ENCODE peak calls at places on chromosome 7, in four cellular contexts. One of them, this sample, is unnamed.

GRCh38 chr7:29866490-29866930 is 60.2 kb downstream of the WIPF3 start:
- DNase-seq in endodermal cell: no peak
- DNase-seq in heart right ventricle: peak; percentile 40
- DNase-seq in brain microvascular endothelial cell: peak; percentile 39
- DNase-seq in this sample: no peak

GRCh38 chr7:6123843-6124242 is 92.7 kb downstream of the ANKRD61 start:
- DNase-seq in brain microvascular endothelial cell: no peak
- DNase-seq in endodermal cell: no peak
- DNase-seq in heart right ventricle: no peak
- DNase-seq in this sample: no peak

GRCh38 chr7:34158311-34158710 is 253.0 kb downstream of the BMPER start:
- DNase-seq in endodermal cell: no peak
- DNase-seq in brain microvascular endothelial cell: no peak
- DNase-seq in heart right ventricle: peak; percentile 15
- DNase-seq in this sample: no peak

GRCh38 chr7:101804642-101805401 is 12.6 kb upstream of the CUX1 start:
- DNase-seq in endodermal cell: peak; percentile 92
- DNase-seq in heart right ventricle: no peak
- DNase-seq in brain microvascular endothelial cell: no peak
- DNase-seq in this sample: no peak

GRCh38 chr7:68122806-68123205 is 1126.2 kb downstream of the TYW1 start:
- DNase-seq in endodermal cell: no peak
- DNase-seq in heart right ventricle: no peak
- DNase-seq in brain microvascular endothelial cell: no peak
- DNase-seq in this sample: no peak

GRCh38 chr7:140506788-140507464 is 27.6 kb upstream of the MKRN1 start:
- DNase-seq in heart right ventricle: peak; percentile 38
- DNase-seq in endodermal cell: peak; percentile 84
- DNase-seq in brain microvascular endothelial cell: peak; percentile 63
- DNase-seq in this sample: peak; percentile 74

GRCh38 chr7:154906736-154907355 is 96.1 kb downstream of the PAXIP1 start:
- DNase-seq in heart right ventricle: no peak
- DNase-seq in endodermal cell: no peak
- DNase-seq in brain microvascular endothelial cell: no peak
- DNase-seq in this sample: no peak

GRCh38 chr7:97751566-97751965 is 19.7 kb downstream of the TAC1 start:
- DNase-seq in heart right ventricle: no peak
- DNase-seq in brain microvascular endothelial cell: no peak
- DNase-seq in endodermal cell: no peak
- DNase-seq in this sample: no peak

GRCh38 chr7:140526901-140527664 is 47.8 kb upstream of the MKRN1 start:
- DNase-seq in heart right ventricle: no peak
- DNase-seq in endodermal cell: no peak
- DNase-seq in brain microvascular endothelial cell: no peak
- DNase-seq in this sample: no peak

GRCh38 chr7:16066805-16067459 is 354.4 kb downstream of the CRPPA start:
- DNase-seq in heart right ventricle: no peak
- DNase-seq in brain microvascular endothelial cell: no peak
- DNase-seq in endodermal cell: no peak
- DNase-seq in this sample: no peak
- H3K27ac ChIP-seq in heart right ventricle: peak overlapping the region; percentile 83
- H3K27ac ChIP-seq in brain microvascular endothelial cell: no peak overlapping the region
- H3K27ac ChIP-seq in endodermal cell: no peak overlapping the region
- H3K27ac ChIP-seq in this sample: no peak overlapping the region

GRCh38 chr7:158586499-158587191 is 978 bp downstream of the PTPRN2 start:
- DNase-seq in brain microvascular endothelial cell: no peak
- DNase-seq in heart right ventricle: no peak
- DNase-seq in endodermal cell: no peak
- DNase-seq in this sample: no peak

GRCh38 chr7:158588878-158589442 is 1.3 kb upstream of the PTPRN2 start:
- DNase-seq in endodermal cell: no peak
- DNase-seq in heart right ventricle: no peak
- DNase-seq in brain microvascular endothelial cell: no peak
- DNase-seq in this sample: no peak

GRCh38 chr7:158589653-158590052 is 2.0 kb upstream of the PTPRN2 start:
- DNase-seq in brain microvascular endothelial cell: no peak
- DNase-seq in endodermal cell: no peak
- DNase-seq in heart right ventricle: no peak
- DNase-seq in this sample: no peak

GRCh38 chr7:158587425-158588084 is at the start of gene PTPRN2:
- DNase-seq in heart right ventricle: peak; percentile 71
- DNase-seq in brain microvascular endothelial cell: no peak
- DNase-seq in endodermal cell: peak; percentile 89
- DNase-seq in this sample: peak; percentile 4

DNA sequence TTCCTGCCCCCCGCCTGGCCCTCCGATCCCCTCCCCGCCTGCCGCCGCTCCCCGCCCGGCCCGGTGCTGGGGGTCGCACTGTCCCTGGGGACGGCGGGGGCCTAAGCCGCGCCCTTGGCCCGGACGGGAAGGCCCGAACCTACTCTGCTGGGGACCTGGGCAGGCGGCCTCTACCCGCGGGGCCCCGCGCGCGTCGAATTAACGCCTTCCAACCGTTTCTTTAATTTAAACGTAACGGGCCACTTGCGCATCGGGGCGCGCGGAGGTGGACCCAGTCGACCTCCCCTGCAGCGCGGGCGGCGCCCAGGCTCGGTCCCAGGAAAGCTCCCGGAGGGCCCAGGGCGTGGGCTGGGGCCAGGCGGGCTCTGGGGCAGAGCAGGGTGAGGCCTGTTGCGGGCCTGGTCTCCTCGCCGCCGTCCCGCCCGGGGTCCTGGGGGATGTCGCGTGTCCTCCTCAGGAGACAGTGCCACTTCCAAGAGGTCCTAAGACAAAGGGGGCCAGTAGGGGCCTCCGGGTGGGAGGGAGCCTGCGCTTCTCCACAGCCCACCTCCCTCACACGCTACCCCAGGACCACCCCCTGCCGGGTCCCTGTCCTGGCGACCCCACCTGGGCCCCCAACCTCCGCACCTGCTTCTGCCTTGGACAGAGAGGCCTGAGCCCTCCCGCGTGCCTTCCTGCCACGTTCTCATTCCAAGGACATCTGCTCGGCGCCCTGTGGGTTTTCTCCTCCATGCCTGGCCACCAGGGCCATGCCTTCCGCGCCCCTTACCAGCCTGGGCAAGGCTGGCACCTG is 658 bp upstream of the PTPRN2 start:
- DNase-seq in endodermal cell: peak; percentile 70
- DNase-seq in heart right ventricle: no peak
- DNase-seq in brain microvascular endothelial cell: no peak
- DNase-seq in this sample: no peak
- H3K4me3 ChIP-seq in endodermal cell: no peak overlapping the region
- H3K4me3 ChIP-seq in heart right ventricle: peak overlapping the region; percentile 19
- H3K4me3 ChIP-seq in brain microvascular endothelial cell: peak overlapping the region; percentile 32
- H3K4me3 ChIP-seq in this sample: peak overlapping the region; percentile 39

DNA sequence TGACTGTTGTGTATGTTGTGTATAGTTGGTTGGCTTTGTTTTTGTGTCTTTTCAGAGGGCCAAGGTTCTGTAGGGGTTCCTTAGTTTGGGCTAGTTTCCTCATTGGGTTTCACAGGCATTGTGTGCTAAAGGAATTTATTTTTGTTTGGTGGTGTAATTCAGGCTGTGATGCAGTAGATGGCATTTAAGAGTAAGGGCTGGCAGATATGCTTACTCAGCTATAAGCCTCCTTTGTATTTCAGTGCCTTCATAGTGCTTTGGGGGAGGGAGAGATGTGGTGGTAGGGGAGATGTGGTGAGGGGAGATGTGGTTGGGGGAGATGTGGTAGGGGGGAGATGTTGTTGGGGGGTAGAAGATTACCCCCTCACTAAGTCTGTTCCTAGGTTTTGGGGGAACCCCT is 91.7 kb downstream of the SLC25A40 start:
- DNase-seq in brain microvascular endothelial cell: peak; percentile 9
- DNase-seq in endodermal cell: no peak
- DNase-seq in heart right ventricle: no peak
- DNase-seq in this sample: no peak
- TF ChIP-seq CTCF in brain microvascular endothelial cell: no peak
- TF ChIP-seq CTCF in endodermal cell: peak; percentile 15
- TF ChIP-seq CTCF in heart right ventricle: no peak
- TF ChIP-seq CTCF in this sample: no peak

GRCh38 chr7:123738808-123739207 is 10.0 kb downstream of the WASL start:
- DNase-seq in heart right ventricle: no peak
- DNase-seq in endodermal cell: no peak
- DNase-seq in brain microvascular endothelial cell: no peak
- DNase-seq in this sample: no peak
- H3K27ac ChIP-seq in heart right ventricle: no peak overlapping the region
- H3K27ac ChIP-seq in endodermal cell: no peak overlapping the region
- H3K27ac ChIP-seq in brain microvascular endothelial cell: no peak overlapping the region
- H3K27ac ChIP-seq in this sample: no peak overlapping the region

GRCh38 chr7:129824291-129825004 is 128.3 kb downstream of the UBE2H start:
- DNase-seq in endodermal cell: peak; percentile 44
- DNase-seq in brain microvascular endothelial cell: no peak
- DNase-seq in heart right ventricle: no peak
- DNase-seq in this sample: no peak
- H3K4me3 ChIP-seq in endodermal cell: peak overlapping the region; percentile 83
- H3K4me3 ChIP-seq in brain microvascular endothelial cell: peak overlapping the region; percentile 74
- H3K4me3 ChIP-seq in heart right ventricle: peak overlapping the region; percentile 57
- H3K4me3 ChIP-seq in this sample: peak overlapping the region; percentile 73

GRCh38 chr7:44097064-44097932 is 6.8 kb upstream of the AEBP1 start:
- DNase-seq in brain microvascular endothelial cell: no peak
- DNase-seq in heart right ventricle: no peak
- DNase-seq in endodermal cell: no peak
- DNase-seq in this sample: no peak
- TF ChIP-seq CTCF in brain microvascular endothelial cell: no peak
- TF ChIP-seq CTCF in heart right ventricle: no peak
- TF ChIP-seq CTCF in endodermal cell: no peak
- TF ChIP-seq CTCF in this sample: no peak

GRCh38 chr7:99392659-99393362 is 15.6 kb downstream of the PDAP1 start:
- DNase-seq in brain microvascular endothelial cell: no peak
- DNase-seq in endodermal cell: peak; percentile 95
- DNase-seq in heart right ventricle: peak; percentile 80
- DNase-seq in this sample: no peak
- H3K27ac ChIP-seq in brain microvascular endothelial cell: peak overlapping the region; percentile 5
- H3K27ac ChIP-seq in endodermal cell: peak overlapping the region; percentile 59
- H3K27ac ChIP-seq in heart right ventricle: peak overlapping the region; percentile 77
- H3K27ac ChIP-seq in this sample: peak overlapping the region; percentile 31

DNA sequence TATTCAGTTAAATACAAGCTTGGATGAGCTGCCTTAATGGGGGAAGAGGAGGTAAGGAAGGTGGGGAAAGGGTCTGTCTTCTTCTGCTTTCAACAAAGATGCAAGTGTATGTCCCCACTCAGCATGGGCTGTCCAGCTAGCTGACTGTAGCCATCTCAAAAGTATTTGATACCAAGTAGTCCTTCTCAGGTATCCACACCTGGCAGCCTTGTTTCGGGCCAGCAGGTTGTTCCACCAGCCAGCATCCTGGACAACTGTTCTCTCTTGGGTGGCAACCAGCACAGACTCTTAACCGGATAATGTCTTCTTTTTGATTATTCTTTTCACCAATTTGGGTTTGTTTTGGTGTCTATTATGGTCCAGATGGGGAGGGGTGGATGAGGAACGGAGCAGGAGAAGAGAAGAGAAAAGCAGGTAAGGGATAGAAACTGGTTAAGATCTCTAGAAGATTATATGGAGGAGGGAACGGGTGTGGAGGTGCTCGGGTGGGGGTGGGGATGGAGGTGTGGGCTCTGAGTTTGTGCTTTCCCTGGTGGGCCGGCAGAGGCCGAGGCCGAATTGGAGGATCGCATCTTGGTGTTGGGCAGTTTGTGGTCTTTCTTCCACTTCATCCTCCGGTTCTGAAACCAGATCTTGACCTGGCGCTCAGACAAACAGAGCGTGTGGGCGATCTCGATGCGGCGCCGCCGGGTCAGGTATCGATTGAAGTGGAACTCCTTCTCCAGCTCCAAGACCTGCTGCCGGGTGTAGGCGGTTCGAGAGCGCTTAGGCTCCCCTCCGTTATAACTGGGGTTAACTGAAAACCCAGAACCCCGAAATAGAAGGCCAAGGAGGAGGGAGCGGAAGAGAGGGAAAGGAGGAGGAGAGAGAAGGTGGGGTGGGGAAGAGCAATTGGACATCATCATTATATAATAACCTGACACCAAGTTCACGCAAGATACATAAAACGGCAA is 1.5 kb downstream of the HOXA4 start:
- DNase-seq in endodermal cell: peak; percentile 46
- DNase-seq in heart right ventricle: no peak
- DNase-seq in brain microvascular endothelial cell: no peak
- DNase-seq in this sample: no peak
- H3K4me3 ChIP-seq in endodermal cell: no peak overlapping the region
- H3K4me3 ChIP-seq in heart right ventricle: no peak overlapping the region
- H3K4me3 ChIP-seq in brain microvascular endothelial cell: peak overlapping the region; percentile 15
- H3K4me3 ChIP-seq in this sample: peak overlapping the region; percentile 59

DNA sequence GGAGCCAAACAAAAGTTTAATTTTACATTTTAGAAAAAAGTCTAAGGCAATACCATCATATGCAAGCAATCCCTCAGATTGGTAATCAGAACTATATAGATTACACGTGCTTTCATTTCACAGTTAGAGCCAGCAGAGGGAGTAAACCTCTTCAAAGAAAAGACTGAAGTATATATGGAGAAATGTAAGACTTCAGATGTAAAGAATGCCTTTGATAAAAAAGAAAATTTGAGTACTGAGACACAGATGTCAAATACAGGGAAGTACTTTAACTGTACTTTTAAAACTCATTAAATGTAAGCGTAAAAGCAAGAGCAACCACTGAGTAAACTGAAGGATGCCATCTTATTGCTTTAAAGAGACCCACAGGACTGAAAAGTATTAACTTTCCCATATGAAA is 101.4 kb upstream of the FAM133B start:
- DNase-seq in brain microvascular endothelial cell: peak; percentile 52
- DNase-seq in heart right ventricle: no peak
- DNase-seq in endodermal cell: no peak
- DNase-seq in this sample: peak; percentile 29
- TF ChIP-seq CTCF in brain microvascular endothelial cell: peak; percentile 46
- TF ChIP-seq CTCF in heart right ventricle: peak; percentile 71
- TF ChIP-seq CTCF in endodermal cell: peak; percentile 86
- TF ChIP-seq CTCF in this sample: peak; percentile 60

This sample was measured in AG04450.